ENCODE peak calls at places on chromosomes 12 and 14, in six cellular contexts. W, A, R, B, Y and F are unnamed samples.

GRCh38 chr14:99971929-99972747 is 93.1 kb upstream of the EVL start:
- DNase-seq in W (peak), A (no peak), R (peak), B (no peak), Y (peak), F (peak)

GRCh38 chr14:76497550-76498484 is 121.9 kb downstream of the ESRRB start:
- DNase-seq in W (no peak), A (peak), R (peak), B (no peak), Y (no peak), F (peak)

GRCh38 chr12:121986494-121987245 is 35.0 kb upstream of the BCL7A start:
- DNase-seq in W (no peak), A (no peak), R (no peak), B (no peak), Y (no peak), F (peak)

GRCh38 chr14:37257651-37258050 is 59.9 kb downstream of the MIPOL1 start:
- DNase-seq in W (no peak), A (no peak), R (no peak), B (no peak), Y (no peak), F (no peak)

GRCh38 chr12:3265406-3265805 is 188.2 kb downstream of the TSPAN9 start:
- DNase-seq in W (no peak), A (no peak), R (no peak), B (no peak), Y (no peak), F (no peak)

GRCh38 chr12:1859643-1860042 is 39.3 kb downstream of the LRTM2 start:
- DNase-seq in W (no peak), A (no peak), R (no peak), B (no peak), Y (no peak), F (no peak)

GRCh38 chr12:32217354-32218310 is 111.0 kb downstream of the BICD1 start:
- DNase-seq in W (no peak), A (no peak), R (no peak), B (no peak), Y (no peak), F (no peak)

GRCh38 chr12:15808250-15808971 is 19.2 kb upstream of the EPS8 start:
- DNase-seq in W (no peak), A (no peak), R (no peak), B (no peak), Y (no peak), F (no peak)

GRCh38 chr14:66624319-66624937 is 116.5 kb downstream of the GPHN start:
- DNase-seq in W (peak), A (peak), R (peak), B (peak), Y (peak), F (no peak)

GRCh38 chr14:89420502-89420901 is 3.5 kb upstream of the FOXN3 start:
- DNase-seq in W (no peak), A (no peak), R (no peak), B (no peak), Y (no peak), F (no peak)

GRCh38 chr12:104172564-104172935 is 34.5 kb upstream of the NFYB start:
- DNase-seq in W (no peak), A (no peak), R (no peak), B (no peak), Y (no peak), F (no peak)

GRCh38 chr12:40693503-40693863 is 1.2 kb downstream of the CNTN1 start:
- DNase-seq in W (peak), A (peak), R (peak), B (peak), Y (no peak), F (peak)

GRCh38 chr14:24131549-24131966 is 1.1 kb downstream of the FITM1 start:
- DNase-seq in W (no peak), A (no peak), R (no peak), B (no peak), Y (no peak), F (no peak)

GRCh38 chr14:24132976-24133375 is 2.5 kb downstream of the FITM1 start:
- DNase-seq in W (no peak), A (no peak), R (no peak), B (no peak), Y (no peak), F (no peak)

GRCh38 chr14:24135584-24135833 is 485 bp upstream of the PSME1 start:
- DNase-seq in W (no peak), A (no peak), R (no peak), B (no peak), Y (no peak), F (no peak)

GRCh38 chr14:24132061-24132685 is 1.7 kb downstream of the FITM1 start:
- DNase-seq in W (peak), A (no peak), R (no peak), B (peak), Y (no peak), F (peak)

GRCh38 chr14:24133730-24134129 is 2.3 kb upstream of the PSME1 start:
- DNase-seq in W (no peak), A (no peak), R (no peak), B (no peak), Y (no peak), F (no peak)
- TF ChIP-seq CTCF in W (no peak), A (no peak), R (no peak), B (no peak), Y (no peak), F (no peak)

GRCh38 chr12:130044991-130045621 is 117.2 kb upstream of the FZD10 start:
- DNase-seq in W (no peak), A (no peak), R (peak), B (no peak), Y (peak), F (no peak)

GRCh38 chr12:130051900-130052299 is 110.4 kb upstream of the FZD10 start:
- DNase-seq in W (no peak), A (no peak), R (no peak), B (no peak), Y (no peak), F (no peak)

GRCh38 chr12:130053641-130054040 is 108.6 kb upstream of the FZD10 start:
- DNase-seq in W (no peak), A (no peak), R (peak), B (no peak), Y (no peak), F (peak)

GRCh38 chr12:130054803-130055202 is 107.5 kb upstream of the FZD10 start:
- DNase-seq in W (no peak), A (no peak), R (no peak), B (no peak), Y (no peak), F (no peak)

GRCh38 chr12:130049666-130050065 is 112.6 kb upstream of the FZD10 start:
- DNase-seq in W (no peak), A (no peak), R (peak), B (no peak), Y (no peak), F (no peak)
- TF ChIP-seq CTCF in W (no peak), A (no peak), R (peak), B (no peak), Y (no peak), F (no peak)

GRCh38 chr14:97723834-97724770 is 926.9 kb downstream of the VRK1 start:
- DNase-seq in W (no peak), A (no peak), R (no peak), B (no peak), Y (no peak), F (no peak)
- TF ChIP-seq CTCF in W (no peak), A (no peak), R (no peak), B (no peak), Y (no peak), F (no peak)

DNA sequence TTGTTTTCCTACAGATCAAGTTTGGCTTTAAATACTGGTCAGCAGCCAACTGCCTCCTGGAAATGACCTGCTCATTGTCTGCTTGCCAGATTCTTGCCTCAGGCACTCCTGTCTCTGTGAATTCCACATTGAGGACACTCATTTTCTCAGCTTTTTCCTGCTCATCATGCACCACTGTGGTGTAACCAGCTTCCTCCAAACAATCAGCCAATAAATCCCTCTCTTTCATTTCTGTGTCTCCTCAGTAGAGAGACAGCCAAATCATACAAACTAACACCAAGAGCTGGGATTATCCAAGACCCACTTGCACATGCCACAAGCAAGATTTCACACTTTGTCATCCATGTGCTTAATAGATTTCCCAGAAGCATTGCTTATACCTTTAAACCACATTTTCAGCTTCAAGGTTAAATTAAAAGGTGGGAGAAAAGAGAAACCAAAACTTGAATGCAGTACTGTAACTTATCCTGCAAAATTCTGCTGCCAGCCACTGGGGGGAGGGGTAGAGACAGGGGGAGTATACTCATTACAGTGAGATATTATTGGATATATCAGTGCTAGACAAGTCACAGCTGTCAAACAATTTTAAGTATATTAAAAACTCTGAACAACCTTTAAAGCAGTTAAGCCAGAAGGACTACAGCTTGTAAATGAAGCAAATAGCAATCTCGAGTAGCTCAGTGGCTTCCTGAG is 105.0 kb downstream of the PPP2R5E start:
- DNase-seq in W (peak), A (peak), R (no peak), B (peak), Y (no peak), F (no peak)
- TF ChIP-seq CTCF in W (peak), A (peak), R (no peak), B (no peak), Y (no peak), F (peak)

GRCh38 chr14:105144231-105144665 is 24.3 kb downstream of the JAG2 start:
- DNase-seq in W (no peak), A (peak), R (no peak), B (peak), Y (no peak), F (peak)

GRCh38 chr14:105143451-105144230 is 24.9 kb downstream of the JAG2 start:
- DNase-seq in W (no peak), A (peak), R (no peak), B (peak), Y (no peak), F (peak)

GRCh38 chr14:105146181-105146975 is 22.2 kb downstream of the JAG2 start:
- DNase-seq in W (no peak), A (peak), R (no peak), B (peak), Y (no peak), F (peak)

GRCh38 chr14:105145381-105146180 is 23.0 kb downstream of the JAG2 start:
- DNase-seq in W (no peak), A (peak), R (no peak), B (peak), Y (no peak), F (peak)

DNA sequence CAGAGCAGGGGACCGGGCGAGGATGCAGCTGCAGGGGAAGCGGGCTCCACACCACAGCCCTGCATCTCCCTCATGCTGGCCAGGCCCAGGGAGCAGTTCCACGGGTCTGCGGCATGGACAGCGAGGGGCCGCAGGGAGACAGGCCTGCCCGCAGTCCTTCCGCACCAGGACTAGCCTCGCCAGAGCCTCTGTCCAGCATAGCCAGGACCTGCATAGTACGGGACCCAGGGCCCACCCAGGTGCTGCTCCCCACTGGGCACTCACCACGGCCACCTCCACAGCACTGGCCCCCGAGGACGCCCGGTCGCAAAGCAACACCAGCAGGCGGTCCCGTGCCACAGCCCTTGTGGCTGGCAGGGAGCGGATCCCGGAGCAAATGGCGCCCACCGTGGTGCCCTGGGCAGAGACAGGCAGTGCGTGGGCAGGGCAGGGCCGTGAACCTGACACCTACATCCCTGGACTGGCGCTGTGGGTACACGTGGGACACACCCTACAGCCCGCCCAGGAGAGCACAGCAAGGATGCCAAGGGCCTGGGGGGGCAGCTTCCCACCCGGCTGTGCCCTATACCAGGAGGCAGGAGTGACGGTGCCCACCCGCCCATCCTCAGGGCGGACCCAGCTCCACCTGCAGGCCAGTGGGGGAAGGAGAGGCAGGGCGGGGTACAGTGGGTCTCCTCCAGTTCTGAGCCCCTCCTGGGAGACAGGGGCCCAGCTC is 23.8 kb downstream of the JAG2 start:
- DNase-seq in W (no peak), A (peak), R (no peak), B (peak), Y (no peak), F (peak)
- TF ChIP-seq CTCF in W (no peak), A (no peak), R (peak), B (no peak), Y (no peak), F (no peak)